ENCODE peak calls at places on chromosome 13, in ten cellular contexts. O, V, H, K, Y, N, Z, S, M and Q are unnamed samples.

GRCh38 chr13:74747186-74747955 is 613.2 kb upstream of the KLF12 start:
- DNase-seq in O (no peak), V (no peak), H (no peak), K (no peak), Y (no peak), N (no peak), Z (no peak), S (no peak), M (no peak), Q (no peak)

GRCh38 chr13:39484506-39485313 is 118.3 kb downstream of the LHFPL6 start:
- DNase-seq in O (no peak), V (no peak), H (no peak), K (no peak), Y (no peak), N (peak; percentile 3), Z (no peak), S (no peak), M (peak; percentile 68), Q (no peak)

GRCh38 chr13:70894258-70894657 is 786.0 kb upstream of the KLHL1 start:
- DNase-seq in O (no peak), V (no peak), H (no peak), K (no peak), Y (no peak), N (no peak), Z (no peak), S (no peak), M (no peak), Q (no peak)

GRCh38 chr13:27014406-27015359 is 156.9 kb downstream of the USP12 start:
- DNase-seq in O (no peak), V (no peak), H (no peak), K (no peak), Y (no peak), N (no peak), Z (no peak), S (no peak), M (no peak), Q (no peak)

GRCh38 chr13:113518080-113518803 is 27.7 kb upstream of the DCUN1D2 start:
- DNase-seq in O (no peak), V (no peak), H (no peak), K (no peak), Y (no peak), N (no peak), Z (no peak), S (no peak), M (no peak), Q (no peak)

GRCh38 chr13:45928843-45929242 is 77.3 kb upstream of the SIAH3 start:
- DNase-seq in O (no peak), V (no peak), H (no peak), K (no peak), Y (no peak), N (no peak), Z (no peak), S (peak; percentile 29), M (no peak), Q (no peak)

GRCh38 chr13:27263438-27263837 is 7.2 kb upstream of the RASL11A start:
- DNase-seq in O (no peak), V (no peak), H (no peak), K (no peak), Y (no peak), N (no peak), Z (no peak), S (no peak), M (no peak), Q (no peak)

GRCh38 chr13:34750078-34750703 is 191.9 kb upstream of the NBEA start:
- DNase-seq in O (no peak), V (peak; percentile 71), H (no peak), K (no peak), Y (no peak), N (no peak), Z (peak; percentile 61), S (peak; percentile 47), M (no peak), Q (peak; percentile 51)

GRCh38 chr13:29140277-29140676 is 320.1 kb downstream of the MTUS2 start:
- DNase-seq in O (no peak), V (no peak), H (no peak), K (no peak), Y (no peak), N (no peak), Z (no peak), S (no peak), M (peak; percentile 39), Q (no peak)

GRCh38 chr13:51620165-51620983 is 36.1 kb downstream of the WDFY2 start:
- DNase-seq in O (no peak), V (no peak), H (no peak), K (no peak), Y (no peak), N (no peak), Z (no peak), S (no peak), M (no peak), Q (peak; percentile 43)

GRCh38 chr13:28483313-28483931 is 11.5 kb downstream of the FLT1 start:
- DNase-seq in O (no peak), V (no peak), H (no peak), K (no peak), Y (no peak), N (no peak), Z (no peak), S (no peak), M (no peak), Q (no peak)

GRCh38 chr13:30759748-30760147 is 24.4 kb downstream of the ALOX5AP start:
- DNase-seq in O (no peak), V (no peak), H (no peak), K (no peak), Y (no peak), N (no peak), Z (no peak), S (peak; percentile 25), M (peak; percentile 50), Q (no peak)

GRCh38 chr13:109940637-109941036 is 154.3 kb upstream of the IRS2 start:
- DNase-seq in O (no peak), V (no peak), H (no peak), K (no peak), Y (no peak), N (no peak), Z (no peak), S (no peak), M (no peak), Q (no peak)

GRCh38 chr13:33611016-33611805 is 206.7 kb upstream of the RFC3 start:
- DNase-seq in O (peak; percentile 41), V (peak; percentile 50), H (no peak), K (no peak), Y (no peak), N (peak; percentile 93), Z (no peak), S (peak; percentile 56), M (peak; percentile 68), Q (peak; percentile 53)

GRCh38 chr13:108263961-108264360 is 5.6 kb upstream of the TNFSF13B start:
- DNase-seq in O (no peak), V (no peak), H (no peak), K (no peak), Y (no peak), N (no peak), Z (no peak), S (no peak), M (no peak), Q (no peak)

GRCh38 chr13:33855371-33855895 is 37.5 kb downstream of the RFC3 start:
- DNase-seq in O (no peak), V (no peak), H (no peak), K (no peak), Y (no peak), N (no peak), Z (no peak), S (no peak), M (no peak), Q (no peak)

GRCh38 chr13:23902975-23903905 is 5.9 kb upstream of the C1QTNF9B start:
- DNase-seq in O (no peak), V (no peak), H (no peak), K (no peak), Y (no peak), N (no peak), Z (peak; percentile 14), S (no peak), M (no peak), Q (no peak)